ENCODE peak calls at places on chromosomes 12 and 14, in seven cellular contexts. One of them, this sample, is unnamed.
A peak's percentile ranks its signal among the peaks of the same experiment; 100 is the strongest.

GRCh38 chr12:49031573-49032161 is 13.1 kb upstream of the PRKAG1 start:
- DNase-seq in OCI-LY7: no peak
- DNase-seq in neural progenitor cell: no peak
- DNase-seq in hepatocyte: no peak
- DNase-seq in GM23338: no peak
- DNase-seq in PC-3: no peak
- DNase-seq in SK-N-SH: no peak
- DNase-seq in this sample: no peak

GRCh38 chr14:100714205-100714781 is 12.4 kb upstream of the DLK1 start:
- DNase-seq in hepatocyte: no peak
- DNase-seq in SK-N-SH: no peak
- DNase-seq in GM23338: no peak
- DNase-seq in neural progenitor cell: no peak
- DNase-seq in PC-3: no peak
- DNase-seq in OCI-LY7: peak; percentile 80
- DNase-seq in this sample: peak; percentile 39

GRCh38 chr12:124550123-124551089 is 17.0 kb downstream of the NCOR2 start:
- DNase-seq in GM23338: no peak
- DNase-seq in hepatocyte: no peak
- DNase-seq in OCI-LY7: no peak
- DNase-seq in SK-N-SH: no peak
- DNase-seq in PC-3: peak; percentile 27
- DNase-seq in neural progenitor cell: no peak
- DNase-seq in this sample: no peak

GRCh38 chr12:109919466-109919865 is 19.4 kb downstream of the TCHP start:
- DNase-seq in SK-N-SH: peak; percentile 50
- DNase-seq in neural progenitor cell: no peak
- DNase-seq in GM23338: no peak
- DNase-seq in PC-3: no peak
- DNase-seq in hepatocyte: no peak
- DNase-seq in OCI-LY7: no peak
- DNase-seq in this sample: no peak

GRCh38 chr14:49880267-49881064 is 12.4 kb upstream of the ARF6 start:
- DNase-seq in hepatocyte: peak; percentile 30
- DNase-seq in OCI-LY7: peak; percentile 58
- DNase-seq in PC-3: no peak
- DNase-seq in neural progenitor cell: no peak
- DNase-seq in SK-N-SH: no peak
- DNase-seq in GM23338: no peak
- DNase-seq in this sample: peak; percentile 26

GRCh38 chr14:59356298-59356697 is 108.9 kb downstream of the GPR135 start:
- DNase-seq in PC-3: peak; percentile 60
- DNase-seq in hepatocyte: no peak
- DNase-seq in GM23338: no peak
- DNase-seq in neural progenitor cell: no peak
- DNase-seq in OCI-LY7: peak; percentile 52
- DNase-seq in SK-N-SH: no peak
- DNase-seq in this sample: no peak

GRCh38 chr14:101823511-101824120 is 62.1 kb downstream of the PPP2R5C start:
- DNase-seq in neural progenitor cell: no peak
- DNase-seq in GM23338: no peak
- DNase-seq in PC-3: no peak
- DNase-seq in SK-N-SH: no peak
- DNase-seq in OCI-LY7: peak; percentile 46
- DNase-seq in hepatocyte: no peak
- DNase-seq in this sample: peak; percentile 76

GRCh38 chr12:45309826-45310626 is 94.1 kb downstream of the ANO6 start:
- DNase-seq in hepatocyte: no peak
- DNase-seq in SK-N-SH: no peak
- DNase-seq in OCI-LY7: no peak
- DNase-seq in neural progenitor cell: no peak
- DNase-seq in PC-3: no peak
- DNase-seq in GM23338: no peak
- DNase-seq in this sample: peak; percentile 70

GRCh38 chr12:91287753-91288152 is 105.1 kb upstream of the DCN start:
- DNase-seq in PC-3: no peak
- DNase-seq in OCI-LY7: no peak
- DNase-seq in neural progenitor cell: no peak
- DNase-seq in SK-N-SH: no peak
- DNase-seq in GM23338: no peak
- DNase-seq in hepatocyte: no peak
- DNase-seq in this sample: no peak

GRCh38 chr12:106296179-106296877 is 6.2 kb upstream of the TCP11L2 start:
- DNase-seq in neural progenitor cell: no peak
- DNase-seq in SK-N-SH: no peak
- DNase-seq in PC-3: peak; percentile 98
- DNase-seq in OCI-LY7: no peak
- DNase-seq in GM23338: no peak
- DNase-seq in hepatocyte: peak; percentile 61
- DNase-seq in this sample: peak; percentile 92

GRCh38 chr12:94073441-94074051 is 74.8 kb upstream of the PLXNC1 start:
- DNase-seq in OCI-LY7: no peak
- DNase-seq in hepatocyte: no peak
- DNase-seq in PC-3: no peak
- DNase-seq in SK-N-SH: no peak
- DNase-seq in GM23338: no peak
- DNase-seq in neural progenitor cell: no peak
- DNase-seq in this sample: peak; percentile 24

GRCh38 chr12:113555226-113555625 is 83.6 kb upstream of the LHX5 start:
- DNase-seq in hepatocyte: no peak
- DNase-seq in GM23338: no peak
- DNase-seq in PC-3: peak; percentile 46
- DNase-seq in neural progenitor cell: no peak
- DNase-seq in OCI-LY7: no peak
- DNase-seq in SK-N-SH: no peak
- DNase-seq in this sample: no peak

GRCh38 chr14:89237923-89238529 is 179.0 kb downstream of the FOXN3 start:
- DNase-seq in SK-N-SH: peak; percentile 61
- DNase-seq in PC-3: peak; percentile 52
- DNase-seq in hepatocyte: no peak
- DNase-seq in GM23338: peak; percentile 85
- DNase-seq in neural progenitor cell: peak; percentile 15
- DNase-seq in OCI-LY7: no peak
- DNase-seq in this sample: peak; percentile 48

GRCh38 chr12:2833327-2833726 is 1.5 kb downstream of the NRIP2 start:
- DNase-seq in hepatocyte: no peak
- DNase-seq in PC-3: no peak
- DNase-seq in GM23338: no peak
- DNase-seq in OCI-LY7: no peak
- DNase-seq in SK-N-SH: no peak
- DNase-seq in neural progenitor cell: no peak
- DNase-seq in this sample: no peak

GRCh38 chr12:127143020-127143419 is 1124.0 kb upstream of the TMEM132C start:
- DNase-seq in SK-N-SH: no peak
- DNase-seq in neural progenitor cell: peak; percentile 90
- DNase-seq in hepatocyte: no peak
- DNase-seq in PC-3: no peak
- DNase-seq in OCI-LY7: no peak
- DNase-seq in GM23338: peak; percentile 56
- DNase-seq in this sample: no peak

GRCh38 chr12:115172521-115172920 is 488.5 kb upstream of the TBX3 start:
- DNase-seq in GM23338: no peak
- DNase-seq in OCI-LY7: no peak
- DNase-seq in neural progenitor cell: no peak
- DNase-seq in SK-N-SH: no peak
- DNase-seq in PC-3: no peak
- DNase-seq in hepatocyte: no peak
- DNase-seq in this sample: peak; percentile 60

GRCh38 chr14:24052656-24053547 is 1.1 kb downstream of the CARMIL3 start:
- DNase-seq in hepatocyte: no peak
- DNase-seq in GM23338: no peak
- DNase-seq in PC-3: no peak
- DNase-seq in OCI-LY7: no peak
- DNase-seq in SK-N-SH: no peak
- DNase-seq in neural progenitor cell: no peak
- DNase-seq in this sample: peak; percentile 59

GRCh38 chr14:77882631-77883030 is 82.7 kb downstream of the ADCK1 start:
- DNase-seq in neural progenitor cell: no peak
- DNase-seq in GM23338: no peak
- DNase-seq in PC-3: no peak
- DNase-seq in OCI-LY7: no peak
- DNase-seq in SK-N-SH: peak; percentile 60
- DNase-seq in hepatocyte: peak; percentile 40
- DNase-seq in this sample: peak; percentile 67

GRCh38 chr14:44113769-44114730 is 393.0 kb downstream of the FSCB start:
- DNase-seq in neural progenitor cell: no peak
- DNase-seq in SK-N-SH: no peak
- DNase-seq in hepatocyte: no peak
- DNase-seq in PC-3: no peak
- DNase-seq in GM23338: no peak
- DNase-seq in OCI-LY7: no peak
- DNase-seq in this sample: no peak

GRCh38 chr14:31703056-31703455 is 141.9 kb downstream of the NUBPL start:
- DNase-seq in SK-N-SH: no peak
- DNase-seq in OCI-LY7: no peak
- DNase-seq in hepatocyte: no peak
- DNase-seq in PC-3: no peak
- DNase-seq in GM23338: no peak
- DNase-seq in neural progenitor cell: no peak
- DNase-seq in this sample: peak; percentile 2

GRCh38 chr12:124395284-124395752 is 100.4 kb downstream of the RFLNA start:
- DNase-seq in GM23338: no peak
- DNase-seq in neural progenitor cell: no peak
- DNase-seq in hepatocyte: no peak
- DNase-seq in SK-N-SH: peak; percentile 79
- DNase-seq in OCI-LY7: no peak
- DNase-seq in PC-3: peak; percentile 56
- DNase-seq in this sample: peak; percentile 73

GRCh38 chr12:1496162-1496925 is 98.0 kb downstream of the FBXL14 start:
- DNase-seq in PC-3: peak; percentile 40
- DNase-seq in OCI-LY7: no peak
- DNase-seq in SK-N-SH: no peak
- DNase-seq in GM23338: no peak
- DNase-seq in neural progenitor cell: no peak
- DNase-seq in hepatocyte: no peak
- DNase-seq in this sample: peak; percentile 74

GRCh38 chr14:89702151-89702936 is 252.2 kb downstream of the EFCAB11 start:
- DNase-seq in neural progenitor cell: no peak
- DNase-seq in SK-N-SH: no peak
- DNase-seq in PC-3: no peak
- DNase-seq in GM23338: no peak
- DNase-seq in OCI-LY7: no peak
- DNase-seq in hepatocyte: peak; percentile 30
- DNase-seq in this sample: peak; percentile 76

GRCh38 chr14:73244541-73244940 is 7.2 kb downstream of the PAPLN start:
- DNase-seq in OCI-LY7: no peak
- DNase-seq in GM23338: no peak
- DNase-seq in hepatocyte: no peak
- DNase-seq in neural progenitor cell: no peak
- DNase-seq in PC-3: no peak
- DNase-seq in SK-N-SH: peak; percentile 15
- DNase-seq in this sample: no peak

GRCh38 chr12:90250766-90251165 is 542.1 kb upstream of the ATP2B1 start:
- DNase-seq in SK-N-SH: no peak
- DNase-seq in PC-3: peak; percentile 30
- DNase-seq in neural progenitor cell: no peak
- DNase-seq in OCI-LY7: no peak
- DNase-seq in hepatocyte: no peak
- DNase-seq in GM23338: no peak
- DNase-seq in this sample: peak; percentile 38

GRCh38 chr12:124126950-124127349 is 153.9 kb downstream of the ZNF664 start:
- DNase-seq in OCI-LY7: no peak
- DNase-seq in GM23338: no peak
- DNase-seq in SK-N-SH: no peak
- DNase-seq in hepatocyte: no peak
- DNase-seq in PC-3: no peak
- DNase-seq in neural progenitor cell: no peak
- DNase-seq in this sample: no peak

GRCh38 chr12:1791104-1791927 is 29.0 kb upstream of the LRTM2 start:
- DNase-seq in SK-N-SH: peak; percentile 73
- DNase-seq in neural progenitor cell: peak; percentile 60
- DNase-seq in GM23338: peak; percentile 73
- DNase-seq in OCI-LY7: peak; percentile 78
- DNase-seq in PC-3: peak; percentile 72
- DNase-seq in hepatocyte: peak; percentile 80
- DNase-seq in this sample: peak; percentile 82

GRCh38 chr12:89542912-89543592 is 17.2 kb upstream of the POC1B start:
- DNase-seq in GM23338: peak; percentile 97
- DNase-seq in neural progenitor cell: peak; percentile 94
- DNase-seq in OCI-LY7: peak; percentile 79
- DNase-seq in hepatocyte: peak; percentile 95
- DNase-seq in PC-3: peak; percentile 91
- DNase-seq in SK-N-SH: peak; percentile 63
- DNase-seq in this sample: peak; percentile 90

GRCh38 chr12:64236549-64236948 is 14.5 kb upstream of the KICS2 start:
- DNase-seq in neural progenitor cell: no peak
- DNase-seq in PC-3: peak; percentile 35
- DNase-seq in OCI-LY7: no peak
- DNase-seq in GM23338: peak; percentile 22
- DNase-seq in SK-N-SH: peak; percentile 7
- DNase-seq in hepatocyte: no peak
- DNase-seq in this sample: peak; percentile 33
- TF ChIP-seq EZH2phosphoT487 in neural progenitor cell: no peak
- TF ChIP-seq EZH2phosphoT487 in PC-3: no peak
- TF ChIP-seq EZH2phosphoT487 in OCI-LY7: no peak
- TF ChIP-seq EZH2phosphoT487 in GM23338: no peak
- TF ChIP-seq EZH2phosphoT487 in SK-N-SH: no peak
- TF ChIP-seq EZH2phosphoT487 in hepatocyte: no peak
- TF ChIP-seq EZH2phosphoT487 in this sample: no peak

GRCh38 chr14:104865631-104866441 is 768 bp downstream of the CEP170B start:
- DNase-seq in hepatocyte: peak; percentile 85
- DNase-seq in neural progenitor cell: peak; percentile 72
- DNase-seq in OCI-LY7: no peak
- DNase-seq in PC-3: peak; percentile 61
- DNase-seq in SK-N-SH: peak; percentile 80
- DNase-seq in GM23338: peak; percentile 86
- DNase-seq in this sample: peak; percentile 89
- TF ChIP-seq EZH2phosphoT487 in hepatocyte: no peak
- TF ChIP-seq EZH2phosphoT487 in neural progenitor cell: no peak
- TF ChIP-seq EZH2phosphoT487 in OCI-LY7: no peak
- TF ChIP-seq EZH2phosphoT487 in PC-3: no peak
- TF ChIP-seq EZH2phosphoT487 in SK-N-SH: no peak
- TF ChIP-seq EZH2phosphoT487 in GM23338: no peak
- TF ChIP-seq EZH2phosphoT487 in this sample: no peak

GRCh38 chr12:22458301-22458917 is 85.9 kb downstream of the C2CD5 start:
- DNase-seq in OCI-LY7: no peak
- DNase-seq in PC-3: no peak
- DNase-seq in neural progenitor cell: no peak
- DNase-seq in GM23338: no peak
- DNase-seq in hepatocyte: no peak
- DNase-seq in SK-N-SH: no peak
- DNase-seq in this sample: no peak

GRCh38 chr12:22461786-22462185 is 82.6 kb downstream of the C2CD5 start:
- DNase-seq in OCI-LY7: no peak
- DNase-seq in PC-3: no peak
- DNase-seq in neural progenitor cell: no peak
- DNase-seq in SK-N-SH: no peak
- DNase-seq in hepatocyte: no peak
- DNase-seq in GM23338: no peak
- DNase-seq in this sample: no peak

GRCh38 chr12:22459872-22460490 is 84.4 kb downstream of the C2CD5 start:
- DNase-seq in SK-N-SH: peak; percentile 14
- DNase-seq in GM23338: peak; percentile 91
- DNase-seq in OCI-LY7: peak; percentile 67
- DNase-seq in hepatocyte: peak; percentile 72
- DNase-seq in neural progenitor cell: peak; percentile 79
- DNase-seq in PC-3: peak; percentile 75
- DNase-seq in this sample: peak; percentile 78
- TF ChIP-seq EZH2phosphoT487 in SK-N-SH: no peak
- TF ChIP-seq EZH2phosphoT487 in GM23338: no peak
- TF ChIP-seq EZH2phosphoT487 in OCI-LY7: no peak
- TF ChIP-seq EZH2phosphoT487 in hepatocyte: no peak
- TF ChIP-seq EZH2phosphoT487 in neural progenitor cell: no peak
- TF ChIP-seq EZH2phosphoT487 in PC-3: no peak
- TF ChIP-seq EZH2phosphoT487 in this sample: no peak

GRCh38 chr12:18932715-18933114 is 194.8 kb downstream of the CAPZA3 start:
- DNase-seq in SK-N-SH: no peak
- DNase-seq in PC-3: no peak
- DNase-seq in hepatocyte: no peak
- DNase-seq in OCI-LY7: no peak
- DNase-seq in neural progenitor cell: no peak
- DNase-seq in GM23338: no peak
- DNase-seq in this sample: peak; percentile 35
- TF ChIP-seq EZH2phosphoT487 in SK-N-SH: no peak
- TF ChIP-seq EZH2phosphoT487 in PC-3: no peak
- TF ChIP-seq EZH2phosphoT487 in hepatocyte: no peak
- TF ChIP-seq EZH2phosphoT487 in OCI-LY7: no peak
- TF ChIP-seq EZH2phosphoT487 in neural progenitor cell: no peak
- TF ChIP-seq EZH2phosphoT487 in GM23338: no peak
- TF ChIP-seq EZH2phosphoT487 in this sample: no peak

This sample was measured in GM23248.